ENCODE peak calls at places on chromosomes 7 and 10, in six cellular contexts. One of them, this sample, is unnamed.

GRCh38 chr10:93757766-93758509 is at the start of gene LGI1:
- DNase-seq in mucosa of descending colon: no peak
- DNase-seq in GM12878: no peak
- DNase-seq in HCT116: no peak
- DNase-seq in lower leg skin: no peak
- DNase-seq in cardiac muscle cell: peak
- DNase-seq in this sample: no peak

GRCh38 chr10:100373298-100374136 is 26.5 kb downstream of the SCD start:
- DNase-seq in mucosa of descending colon: peak
- DNase-seq in GM12878: peak
- DNase-seq in HCT116: peak
- DNase-seq in lower leg skin: peak
- DNase-seq in cardiac muscle cell: peak
- DNase-seq in this sample: peak

GRCh38 chr7:17774701-17775288 is 165.5 kb downstream of the SNX13 start:
- DNase-seq in mucosa of descending colon: no peak
- DNase-seq in GM12878: no peak
- DNase-seq in HCT116: no peak
- DNase-seq in lower leg skin: no peak
- DNase-seq in cardiac muscle cell: peak
- DNase-seq in this sample: no peak

GRCh38 chr7:34042406-34042805 is 137.1 kb downstream of the BMPER start:
- DNase-seq in mucosa of descending colon: no peak
- DNase-seq in GM12878: no peak
- DNase-seq in HCT116: no peak
- DNase-seq in lower leg skin: no peak
- DNase-seq in cardiac muscle cell: peak
- DNase-seq in this sample: no peak

GRCh38 chr10:6607187-6607586 is 27.1 kb upstream of the PRKCQ start:
- DNase-seq in mucosa of descending colon: no peak
- DNase-seq in GM12878: no peak
- DNase-seq in HCT116: no peak
- DNase-seq in lower leg skin: no peak
- DNase-seq in cardiac muscle cell: no peak
- DNase-seq in this sample: no peak

GRCh38 chr10:32232378-32232777 is 114.6 kb downstream of the EPC1 start:
- DNase-seq in mucosa of descending colon: no peak
- DNase-seq in GM12878: no peak
- DNase-seq in HCT116: no peak
- DNase-seq in lower leg skin: no peak
- DNase-seq in cardiac muscle cell: no peak
- DNase-seq in this sample: no peak

GRCh38 chr10:87845624-87846377 is 17.5 kb downstream of the KLLN start:
- DNase-seq in mucosa of descending colon: no peak
- DNase-seq in GM12878: no peak
- DNase-seq in HCT116: peak
- DNase-seq in lower leg skin: no peak
- DNase-seq in cardiac muscle cell: peak
- DNase-seq in this sample: peak

GRCh38 chr10:31321396-31321941 is 2.5 kb downstream of the ZEB1 start:
- DNase-seq in mucosa of descending colon: no peak
- DNase-seq in GM12878: no peak
- DNase-seq in HCT116: no peak
- DNase-seq in lower leg skin: no peak
- DNase-seq in cardiac muscle cell: peak
- DNase-seq in this sample: no peak

GRCh38 chr10:12350167-12350872 is 973 bp downstream of the CAMK1D start:
- DNase-seq in mucosa of descending colon: peak
- DNase-seq in GM12878: no peak
- DNase-seq in HCT116: no peak
- DNase-seq in lower leg skin: peak
- DNase-seq in cardiac muscle cell: peak
- DNase-seq in this sample: no peak

GRCh38 chr10:2146079-2146478 is 408.8 kb upstream of the ADARB2 start:
- DNase-seq in mucosa of descending colon: no peak
- DNase-seq in GM12878: no peak
- DNase-seq in HCT116: no peak
- DNase-seq in lower leg skin: no peak
- DNase-seq in cardiac muscle cell: no peak
- DNase-seq in this sample: no peak

GRCh38 chr7:15720849-15721471 is 34.5 kb upstream of the MEOX2 start:
- DNase-seq in mucosa of descending colon: no peak
- DNase-seq in GM12878: no peak
- DNase-seq in HCT116: peak
- DNase-seq in lower leg skin: no peak
- DNase-seq in cardiac muscle cell: peak
- DNase-seq in this sample: no peak

GRCh38 chr7:1539346-1540321 is 9.1 kb downstream of the MAFK start:
- DNase-seq in mucosa of descending colon: no peak
- DNase-seq in GM12878: no peak
- DNase-seq in HCT116: no peak
- DNase-seq in lower leg skin: no peak
- DNase-seq in cardiac muscle cell: no peak
- DNase-seq in this sample: peak
- H3K4me3 ChIP-seq in mucosa of descending colon: no peak
- H3K4me3 ChIP-seq in GM12878: no peak
- H3K4me3 ChIP-seq in HCT116: no peak
- H3K4me3 ChIP-seq in lower leg skin: no peak
- H3K4me3 ChIP-seq in cardiac muscle cell: no peak
- H3K4me3 ChIP-seq in this sample: peak

GRCh38 chr7:108384721-108385483 is 71.3 kb downstream of the NRCAM start:
- DNase-seq in mucosa of descending colon: no peak
- DNase-seq in GM12878: no peak
- DNase-seq in HCT116: no peak
- DNase-seq in lower leg skin: no peak
- DNase-seq in cardiac muscle cell: no peak
- DNase-seq in this sample: no peak
- TF ChIP-seq CTCF in mucosa of descending colon: no peak
- TF ChIP-seq CTCF in GM12878: peak
- TF ChIP-seq CTCF in HCT116: peak
- TF ChIP-seq CTCF in lower leg skin: no peak
- TF ChIP-seq CTCF in cardiac muscle cell: no peak
- TF ChIP-seq CTCF in this sample: peak

GRCh38 chr7:100545636-100546128 is 6.7 kb downstream of the AGFG2 start:
- DNase-seq in mucosa of descending colon: no peak
- DNase-seq in GM12878: peak
- DNase-seq in HCT116: peak
- DNase-seq in lower leg skin: no peak
- DNase-seq in cardiac muscle cell: peak
- DNase-seq in this sample: peak

GRCh38 chr7:100547872-100548271 is 8.9 kb downstream of the AGFG2 start:
- DNase-seq in mucosa of descending colon: no peak
- DNase-seq in GM12878: no peak
- DNase-seq in HCT116: no peak
- DNase-seq in lower leg skin: no peak
- DNase-seq in cardiac muscle cell: peak
- DNase-seq in this sample: no peak

GRCh38 chr7:100544949-100545635 is 6.1 kb downstream of the AGFG2 start:
- DNase-seq in mucosa of descending colon: no peak
- DNase-seq in GM12878: no peak
- DNase-seq in HCT116: no peak
- DNase-seq in lower leg skin: no peak
- DNase-seq in cardiac muscle cell: peak
- DNase-seq in this sample: no peak

GRCh38 chr7:100546868-100547800 is 8.1 kb downstream of the AGFG2 start:
- DNase-seq in mucosa of descending colon: no peak
- DNase-seq in GM12878: no peak
- DNase-seq in HCT116: no peak
- DNase-seq in lower leg skin: no peak
- DNase-seq in cardiac muscle cell: no peak
- DNase-seq in this sample: no peak

DNA sequence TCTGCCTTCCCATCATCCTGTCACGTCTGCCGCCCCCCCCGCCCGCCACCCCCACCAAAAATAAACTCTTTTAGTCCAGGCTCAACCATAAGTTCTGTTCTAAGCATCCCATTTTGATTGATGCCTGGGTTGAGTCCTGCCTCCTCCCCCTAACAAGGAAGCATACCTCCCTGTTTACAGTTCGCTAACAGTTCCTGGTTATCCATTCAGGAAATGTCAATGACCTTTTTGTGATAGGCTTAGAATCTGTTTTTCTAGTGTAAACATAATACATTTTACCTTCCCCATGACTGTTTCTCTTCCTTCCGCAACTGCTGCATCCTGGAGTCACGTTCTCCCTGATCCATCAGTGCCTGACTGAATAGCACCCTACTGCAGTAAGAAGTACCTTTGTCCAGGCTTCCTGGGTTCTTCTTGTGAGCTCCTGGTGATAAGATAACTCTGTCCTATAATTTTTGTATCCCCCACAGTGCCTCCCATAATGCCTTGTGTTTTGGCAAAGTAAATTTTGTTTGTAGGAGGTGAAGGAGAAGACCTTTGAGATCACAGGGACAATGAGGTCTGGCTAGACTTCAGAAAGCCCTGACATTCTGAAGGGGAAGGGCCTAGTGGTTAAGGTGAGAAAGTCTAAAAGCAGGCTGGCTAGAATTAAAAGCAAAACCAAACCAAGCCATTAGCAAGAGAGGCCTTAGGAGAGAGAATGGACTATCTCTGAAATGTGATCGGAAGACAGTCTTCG is 7.3 kb downstream of the AGFG2 start:
- DNase-seq in mucosa of descending colon: no peak
- DNase-seq in GM12878: no peak
- DNase-seq in HCT116: no peak
- DNase-seq in lower leg skin: no peak
- DNase-seq in cardiac muscle cell: no peak
- DNase-seq in this sample: no peak
- H3K4me3 ChIP-seq in mucosa of descending colon: no peak
- H3K4me3 ChIP-seq in GM12878: peak
- H3K4me3 ChIP-seq in HCT116: no peak
- H3K4me3 ChIP-seq in lower leg skin: no peak
- H3K4me3 ChIP-seq in cardiac muscle cell: no peak
- H3K4me3 ChIP-seq in this sample: no peak

GRCh38 chr7:138726288-138726687 is 25.1 kb upstream of the SVOPL start:
- DNase-seq in mucosa of descending colon: no peak
- DNase-seq in GM12878: no peak
- DNase-seq in HCT116: no peak
- DNase-seq in lower leg skin: no peak
- DNase-seq in cardiac muscle cell: no peak
- DNase-seq in this sample: no peak
- TF ChIP-seq CTCF in mucosa of descending colon: no peak
- TF ChIP-seq CTCF in GM12878: peak
- TF ChIP-seq CTCF in HCT116: peak
- TF ChIP-seq CTCF in lower leg skin: no peak
- TF ChIP-seq CTCF in cardiac muscle cell: peak
- TF ChIP-seq CTCF in this sample: peak

DNA sequence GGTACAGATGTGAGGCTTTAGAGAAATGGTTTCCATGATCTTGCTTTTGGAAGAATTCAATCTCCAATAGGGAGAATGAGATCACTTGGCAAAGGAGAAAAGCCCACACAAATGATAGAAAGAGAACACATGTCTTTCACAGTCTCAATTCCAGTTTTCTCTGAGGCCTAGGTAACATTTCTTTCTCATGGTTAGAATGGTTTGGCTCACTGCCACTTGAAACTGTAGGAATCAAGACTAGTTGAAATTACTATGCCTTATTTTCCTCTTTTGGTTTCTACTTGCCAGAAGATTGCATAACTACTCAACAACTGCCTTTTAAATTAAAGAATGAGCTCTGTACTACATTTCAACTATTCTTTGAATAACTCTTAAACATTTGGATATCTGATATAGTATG is 276.6 kb upstream of the TEX47 start:
- DNase-seq in mucosa of descending colon: no peak
- DNase-seq in GM12878: no peak
- DNase-seq in HCT116: no peak
- DNase-seq in lower leg skin: no peak
- DNase-seq in cardiac muscle cell: no peak
- DNase-seq in this sample: peak
- H3K4me3 ChIP-seq in mucosa of descending colon: no peak
- H3K4me3 ChIP-seq in GM12878: no peak
- H3K4me3 ChIP-seq in HCT116: no peak
- H3K4me3 ChIP-seq in lower leg skin: no peak
- H3K4me3 ChIP-seq in cardiac muscle cell: no peak
- H3K4me3 ChIP-seq in this sample: no peak

GRCh38 chr10:9766762-9767161 is 1250.9 kb upstream of the CELF2 start:
- DNase-seq in mucosa of descending colon: no peak
- DNase-seq in GM12878: no peak
- DNase-seq in HCT116: no peak
- DNase-seq in lower leg skin: no peak
- DNase-seq in cardiac muscle cell: no peak
- DNase-seq in this sample: no peak
- TF ChIP-seq CTCF in mucosa of descending colon: no peak
- TF ChIP-seq CTCF in GM12878: no peak
- TF ChIP-seq CTCF in HCT116: no peak
- TF ChIP-seq CTCF in lower leg skin: no peak
- TF ChIP-seq CTCF in cardiac muscle cell: peak
- TF ChIP-seq CTCF in this sample: peak

GRCh38 chr10:120103957-120104560 is 211.5 kb downstream of the SEC23IP start:
- DNase-seq in mucosa of descending colon: no peak
- DNase-seq in GM12878: no peak
- DNase-seq in HCT116: no peak
- DNase-seq in lower leg skin: no peak
- DNase-seq in cardiac muscle cell: no peak
- DNase-seq in this sample: no peak
- H3K4me3 ChIP-seq in mucosa of descending colon: no peak
- H3K4me3 ChIP-seq in GM12878: no peak
- H3K4me3 ChIP-seq in HCT116: no peak
- H3K4me3 ChIP-seq in lower leg skin: no peak
- H3K4me3 ChIP-seq in cardiac muscle cell: no peak
- H3K4me3 ChIP-seq in this sample: no peak